ENCODE peak calls at places on chromosomes 5 and 9, in nine cellular contexts. Z, F, V, Q, E, O, S, M and B are unnamed samples.
A peak's percentile ranks its signal among the peaks of the same experiment; 100 is the strongest.

GRCh38 chr9:120985759-120986353 is 59.3 kb upstream of the TRAF1 start:
- DNase-seq in V (peak; percentile 28), F (peak; percentile 38), E (no peak), M (peak; percentile 58), Q (no peak), S (no peak), Z (peak; percentile 16), O (no peak), B (no peak)

GRCh38 chr9:119302988-119303698 is 66.1 kb downstream of the BRINP1 start:
- DNase-seq in Q (no peak), S (no peak), Z (no peak), E (no peak), F (no peak), O (no peak), V (no peak), M (no peak), B (no peak)

GRCh38 chr5:54589786-54590185 is 72.2 kb downstream of the SNX18 start:
- DNase-seq in F (no peak), V (no peak), M (no peak), Q (no peak), O (no peak), E (no peak), Z (no peak), S (no peak), B (no peak)

GRCh38 chr5:138230981-138231589 is 18.0 kb upstream of the CDC23 start:
- DNase-seq in Q (peak; percentile 33), V (no peak), O (no peak), Z (peak; percentile 29), S (no peak), E (no peak), F (peak; percentile 12), M (no peak), B (no peak)

GRCh38 chr5:52727568-52727967 is 60.1 kb upstream of the ITGA1 start:
- DNase-seq in Q (no peak), V (no peak), E (no peak), Z (peak; percentile 37), S (no peak), F (no peak), M (peak; percentile 11), O (no peak), B (no peak)

GRCh38 chr9:114677418-114677817 is 4.6 kb downstream of the TEX48 start:
- DNase-seq in M (peak; percentile 40), Z (peak; percentile 76), S (no peak), F (peak; percentile 84), O (no peak), Q (no peak), E (no peak), V (no peak), B (peak; percentile 63)

GRCh38 chr5:78467744-78468357 is 107.4 kb downstream of the SCAMP1 start:
- DNase-seq in S (no peak), O (no peak), E (no peak), F (peak; percentile 56), Q (no peak), V (peak; percentile 17), Z (no peak), M (no peak), B (no peak)

GRCh38 chr9:1722404-1722803 is 292.7 kb upstream of the SMARCA2 start:
- DNase-seq in Q (no peak), F (no peak), M (no peak), V (no peak), Z (no peak), O (no peak), S (peak; percentile 39), E (no peak), B (no peak)

GRCh38 chr9:121989010-121989409 is 104.1 kb downstream of the TTLL11 start:
- DNase-seq in Q (no peak), E (no peak), M (no peak), V (no peak), O (no peak), F (peak; percentile 55), Z (peak; percentile 20), S (peak; percentile 46), B (no peak)
- TF ChIP-seq CTCF in Q (no peak), E (no peak), M (no peak), V (peak; percentile 67), O (no peak), F (peak; percentile 30), Z (no peak), S (peak; percentile 39), B (no peak)

GRCh38 chr5:73438048-73438896 is 10.3 kb downstream of the FOXD1 start:
- DNase-seq in E (no peak), Z (no peak), O (no peak), F (no peak), V (no peak), Q (no peak), S (no peak), M (no peak), B (no peak)

GRCh38 chr5:73435640-73436534 is 12.7 kb downstream of the FOXD1 start:
- DNase-seq in Q (no peak), F (no peak), Z (no peak), V (no peak), M (no peak), S (no peak), E (no peak), O (no peak), B (no peak)

GRCh38 chr5:73438897-73439470 is 9.6 kb downstream of the FOXD1 start:
- DNase-seq in F (no peak), Q (no peak), S (no peak), Z (no peak), M (no peak), V (no peak), O (no peak), E (no peak), B (no peak)

GRCh38 chr5:73436535-73437125 is 11.9 kb downstream of the FOXD1 start:
- DNase-seq in V (no peak), Q (no peak), Z (no peak), S (no peak), E (no peak), O (no peak), M (no peak), F (no peak), B (no peak)

DNA sequence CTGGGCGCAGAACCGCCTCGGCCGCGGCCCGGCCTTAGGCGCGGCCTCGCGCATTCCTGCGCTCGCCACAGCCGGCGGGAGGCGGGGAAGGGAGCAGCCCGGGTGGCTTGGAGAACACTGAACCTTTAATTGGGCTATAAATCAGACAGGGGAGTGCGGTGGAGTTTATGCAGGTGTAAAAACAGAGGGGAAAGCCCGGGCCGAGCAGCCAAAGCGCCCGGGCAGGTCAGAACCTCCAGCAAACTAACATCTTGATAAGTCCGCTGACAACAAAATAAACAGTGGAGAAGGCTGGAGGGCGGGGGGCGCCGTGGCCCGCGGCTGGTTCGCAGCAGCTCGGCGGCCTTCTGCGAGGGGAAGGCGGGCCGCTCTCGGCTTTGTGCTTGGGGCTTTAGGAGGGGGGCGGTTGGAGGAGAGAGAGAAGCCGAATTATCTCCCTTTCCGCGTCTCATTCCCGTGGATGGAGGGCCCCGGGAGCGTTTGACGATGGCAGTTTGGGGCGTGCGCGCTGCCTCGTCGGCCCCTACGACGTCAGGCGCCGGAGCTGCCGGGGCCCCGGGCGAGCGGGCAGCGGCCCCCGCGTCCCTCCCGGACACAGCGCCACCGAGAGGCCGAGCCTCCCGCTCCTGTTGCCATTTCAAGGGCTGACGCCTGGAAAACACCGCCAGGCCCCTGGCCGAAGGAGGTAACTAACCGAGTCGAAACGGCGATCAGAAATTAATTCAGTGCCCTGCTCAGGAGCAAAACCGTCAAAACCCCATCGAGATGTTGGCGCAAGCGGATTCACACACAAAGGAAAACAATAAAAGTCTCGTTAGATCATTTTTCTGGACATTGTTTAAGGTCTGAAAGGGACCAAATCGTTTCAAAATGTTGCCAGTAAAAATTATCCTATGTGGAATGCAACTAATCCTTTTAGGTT is 11.2 kb downstream of the FOXD1 start:
- DNase-seq in O (no peak), E (peak; percentile 77), F (peak; percentile 65), M (peak; percentile 46), S (peak; percentile 71), Z (peak; percentile 86), V (no peak), Q (no peak), B (no peak)
- TF ChIP-seq CTCF in O (no peak), E (peak; percentile 46), F (peak; percentile 6), M (no peak), S (peak; percentile 56), Z (peak; percentile 60), V (peak; percentile 89), Q (no peak), B (no peak)

GRCh38 chr5:36724429-36725332 is 118.3 kb downstream of the SLC1A3 start:
- DNase-seq in S (no peak), Q (no peak), M (no peak), F (no peak), E (no peak), V (no peak), O (peak; percentile 65), Z (no peak), B (peak; percentile 84)

GRCh38 chr5:36730537-36731216 is 124.3 kb downstream of the SLC1A3 start:
- DNase-seq in Z (no peak), F (peak; percentile 17), E (no peak), Q (no peak), M (no peak), V (no peak), O (no peak), S (no peak), B (no peak)

GRCh38 chr5:36726767-36727166 is 120.4 kb downstream of the SLC1A3 start:
- DNase-seq in V (no peak), E (no peak), S (no peak), Q (no peak), O (no peak), F (no peak), Z (no peak), M (no peak), B (no peak)

GRCh38 chr5:36726317-36726716 is 119.9 kb downstream of the SLC1A3 start:
- DNase-seq in M (no peak), F (no peak), Z (no peak), S (no peak), O (no peak), E (no peak), Q (no peak), V (no peak), B (no peak)

DNA sequence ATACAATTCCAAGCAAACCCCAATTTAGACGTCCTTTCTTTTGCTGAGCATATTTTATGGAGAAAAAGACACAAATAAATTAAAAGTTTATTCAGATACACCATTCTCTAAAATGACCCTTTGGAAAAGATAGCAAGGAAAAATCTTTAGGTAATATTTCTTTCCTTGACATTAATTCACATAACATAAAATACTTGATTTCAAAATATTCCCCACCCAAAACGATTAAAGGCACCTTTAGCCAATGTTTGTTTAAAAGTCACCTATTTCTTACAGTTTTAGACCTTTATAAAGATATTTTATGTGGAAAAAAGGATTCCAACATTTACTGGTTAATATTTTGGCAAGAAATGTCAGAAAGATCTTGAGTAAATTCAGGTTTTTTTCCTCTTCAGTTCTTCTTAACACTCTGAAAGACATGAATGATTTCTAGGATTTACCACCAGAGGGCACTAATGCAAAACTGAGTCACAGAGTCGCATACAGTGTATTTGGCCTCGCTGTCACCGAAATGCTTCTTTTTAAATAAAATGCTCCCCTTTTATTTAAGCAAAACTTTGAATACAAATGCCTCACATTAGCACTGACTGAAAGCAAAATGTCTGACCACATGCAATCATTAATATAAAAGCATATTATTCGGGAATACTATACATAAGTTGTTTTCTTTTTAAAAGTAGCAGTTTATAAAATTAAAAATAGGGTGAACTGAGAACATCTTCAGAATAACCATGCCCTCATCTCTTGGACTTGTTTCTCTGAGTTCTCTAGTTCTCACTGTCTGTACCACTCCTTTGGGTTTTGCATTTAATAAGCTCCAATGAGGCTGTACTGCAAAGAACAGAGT is 122.5 kb downstream of the SLC1A3 start:
- DNase-seq in S (no peak), F (peak; percentile 76), Q (no peak), M (peak; percentile 27), V (peak; percentile 58), E (peak; percentile 32), O (no peak), Z (peak; percentile 19), B (no peak)
- TF ChIP-seq CTCF in S (peak; percentile 64), F (peak; percentile 64), Q (peak; percentile 87), M (peak; percentile 66), V (peak; percentile 76), E (peak; percentile 64), O (peak; percentile 66), Z (peak; percentile 46), B (peak; percentile 81)

GRCh38 chr9:96442491-96442890 is 7.5 kb upstream of the HABP4 start:
- DNase-seq in F (no peak), Z (no peak), E (no peak), M (no peak), Q (no peak), S (no peak), V (no peak), O (no peak), B (no peak)

GRCh38 chr9:96437454-96437853 is 12.5 kb upstream of the HABP4 start:
- DNase-seq in M (no peak), F (no peak), Q (no peak), V (no peak), E (no peak), Z (no peak), O (no peak), S (no peak), B (no peak)

GRCh38 chr9:96436456-96437126 is 13.4 kb upstream of the HABP4 start:
- DNase-seq in M (no peak), S (no peak), Q (no peak), F (no peak), V (no peak), O (no peak), E (no peak), Z (no peak), B (no peak)

GRCh38 chr9:96440671-96441199 is 9.2 kb upstream of the HABP4 start:
- DNase-seq in Q (no peak), E (no peak), F (no peak), V (no peak), O (no peak), S (no peak), M (no peak), Z (no peak), B (no peak)

DNA sequence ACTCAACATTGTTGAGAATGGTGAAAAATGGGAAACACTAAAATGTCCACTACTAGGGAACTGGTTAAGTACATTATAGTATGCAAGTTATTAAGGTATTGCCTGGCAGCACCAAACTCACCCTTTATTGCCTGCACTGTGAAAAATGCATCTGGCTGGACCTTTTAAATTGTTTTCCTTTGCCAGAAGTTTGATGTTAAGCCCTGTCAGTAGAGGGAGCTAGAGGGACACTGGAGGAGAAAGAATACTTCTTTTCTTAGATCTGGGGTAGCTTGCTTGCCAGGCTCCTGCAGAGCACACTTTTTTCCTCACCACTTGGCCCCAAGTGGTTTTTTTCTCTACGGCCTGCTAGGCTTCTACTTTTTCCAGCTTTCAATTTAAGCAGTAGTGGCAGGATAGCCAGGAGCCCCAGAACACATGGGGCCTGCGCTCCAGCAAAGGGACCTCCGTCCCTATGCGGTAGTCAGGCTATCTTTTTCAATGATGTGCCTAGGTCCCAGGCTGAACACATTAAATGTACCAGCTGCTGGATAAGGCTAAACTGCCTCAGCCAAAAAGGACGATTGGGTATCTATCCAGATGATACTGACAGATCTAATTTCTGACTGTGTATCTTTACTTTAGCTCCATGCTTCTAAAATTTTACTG is 8.0 kb upstream of the HABP4 start:
- DNase-seq in F (peak; percentile 38), E (no peak), S (peak; percentile 42), V (no peak), O (no peak), Q (no peak), M (no peak), Z (peak; percentile 47), B (no peak)
- TF ChIP-seq CTCF in F (peak; percentile 39), E (no peak), S (peak; percentile 63), V (peak; percentile 73), O (no peak), Q (peak; percentile 39), M (peak; percentile 33), Z (peak; percentile 47), B (peak; percentile 42)